ENCODE peak calls at places on chromosomes 16 and 17, in ten cellular contexts. S is brain microvascular endothelial cell; G is stimulated activated naive CD8-positive, alpha-beta T cell treated with anti-CD3 and anti-CD28 coated beads, Interleukin-15, amount 100 ng/mL, for 72 hours; M is HEK293T; U is hepatocyte; F is A549; I is T-helper 1 cell; K is effector CD4-positive, alpha-beta T cell; J is stimulated activated CD4-positive, alpha-beta T cell treated with anti-CD3 and anti-CD28 coated beads, Interleukin-1b, Interleukin-23, amount 100 ng/mL, for 48 hours; E is COR-L47. H is an unnamed sample.

GRCh38 chr17:50922107-50922506 is 56.0 kb upstream of the TOB1 start:
- DNase-seq in S (no peak), G (no peak), M (no peak), U (no peak), F (no peak), I (no peak), K (no peak), J (no peak), E (no peak), H (no peak)

GRCh38 chr16:31134091-31134571 is 1.4 kb downstream of the PRSS8 start:
- DNase-seq in S (no peak), G (no peak), M (no peak), U (peak), F (no peak), I (no peak), K (no peak), J (no peak), E (peak), H (no peak)

GRCh38 chr17:80947200-80947940 is 44.3 kb upstream of the CHMP6 start:
- DNase-seq in S (no peak), G (no peak), M (no peak), U (no peak), F (no peak), I (no peak), K (no peak), J (no peak), E (no peak), H (no peak)

GRCh38 chr16:2194852-2195315 is 1.5 kb downstream of the CASKIN1 start:
- DNase-seq in S (peak), G (peak), M (peak), U (peak), F (peak), I (peak), K (peak), J (peak), E (peak), H (peak)

GRCh38 chr16:68592466-68593337 is 52.4 kb upstream of the CDH3 start:
- DNase-seq in S (peak), G (no peak), M (no peak), U (no peak), F (peak), I (peak), K (no peak), J (no peak), E (no peak), H (peak)

GRCh38 chr17:20066253-20066652 is 57.1 kb downstream of the SPECC1 start:
- DNase-seq in S (peak), G (no peak), M (no peak), U (peak), F (peak), I (no peak), K (no peak), J (no peak), E (no peak), H (no peak)

GRCh38 chr16:2856686-2857450 is 1.1 kb downstream of the PRSS22 start:
- DNase-seq in S (no peak), G (no peak), M (no peak), U (no peak), F (no peak), I (no peak), K (no peak), J (no peak), E (no peak), H (no peak)

GRCh38 chr17:83185023-83186002 is 105.9 kb downstream of the METRNL start:
- DNase-seq in S (no peak), G (peak), M (no peak), U (no peak), F (no peak), I (no peak), K (no peak), J (no peak), E (no peak), H (no peak)

GRCh38 chr16:87297918-87298631 is 19.1 kb downstream of the C16orf95 start:
- DNase-seq in S (no peak), G (peak), M (peak), U (peak), F (no peak), I (no peak), K (peak), J (peak), E (peak), H (peak)

GRCh38 chr17:236641-237405 is 55.4 kb upstream of the DOC2B start:
- DNase-seq in S (no peak), G (no peak), M (no peak), U (peak), F (no peak), I (no peak), K (no peak), J (no peak), E (no peak), H (no peak)

GRCh38 chr17:77628035-77628434 is 330.5 kb upstream of the TNRC6C start:
- DNase-seq in S (no peak), G (no peak), M (no peak), U (no peak), F (no peak), I (no peak), K (no peak), J (no peak), E (no peak), H (no peak)

GRCh38 chr16:49596699-49597291 is 223.2 kb downstream of the C16orf78 start:
- DNase-seq in S (no peak), G (no peak), M (no peak), U (no peak), F (no peak), I (no peak), K (no peak), J (no peak), E (no peak), H (no peak)

GRCh38 chr17:2695243-2695960 is 16.2 kb downstream of the CLUH start:
- DNase-seq in S (no peak), G (peak), M (no peak), U (no peak), F (no peak), I (no peak), K (no peak), J (no peak), E (no peak), H (no peak)

GRCh38 chr17:63345598-63345997 is 100.5 kb downstream of the CYB561 start:
- DNase-seq in S (no peak), G (no peak), M (no peak), U (no peak), F (no peak), I (no peak), K (no peak), J (no peak), E (no peak), H (no peak)

GRCh38 chr17:1847191-1847590 is 17.4 kb downstream of the RPA1 start:
- DNase-seq in S (no peak), G (no peak), M (no peak), U (no peak), F (no peak), I (no peak), K (no peak), J (no peak), E (no peak), H (no peak)

GRCh38 chr17:15963670-15964110 is 18.8 kb downstream of the ADORA2B start:
- DNase-seq in S (peak), G (no peak), M (no peak), U (no peak), F (peak), I (no peak), K (no peak), J (no peak), E (no peak), H (no peak)

GRCh38 chr16:11171757-11172299 is 84.2 kb downstream of the SOCS1 start:
- DNase-seq in S (no peak), G (no peak), M (no peak), U (no peak), F (no peak), I (no peak), K (no peak), J (no peak), E (no peak), H (no peak)

GRCh38 chr16:81513204-81514040 is 68.8 kb downstream of the CMIP start:
- DNase-seq in S (no peak), G (no peak), M (no peak), U (no peak), F (peak), I (no peak), K (no peak), J (no peak), E (no peak), H (no peak)

GRCh38 chr17:63070031-63070430 is 104.0 kb downstream of the TANC2 start:
- DNase-seq in S (no peak), G (no peak), M (no peak), U (no peak), F (no peak), I (no peak), K (no peak), J (no peak), E (no peak), H (no peak)

GRCh38 chr17:39702901-39703893 is 3.3 kb downstream of the ERBB2 start:
- DNase-seq in S (no peak), G (no peak), M (no peak), U (no peak), F (peak), I (no peak), K (no peak), J (no peak), E (no peak), H (peak)

GRCh38 chr16:31118223-31119155 is 1.0 kb downstream of the KAT8 start:
- DNase-seq in S (peak), G (no peak), M (no peak), U (peak), F (no peak), I (no peak), K (no peak), J (no peak), E (no peak), H (no peak)

GRCh38 chr17:82531431-82531881 is 11.9 kb downstream of the FOXK2 start:
- DNase-seq in S (peak), G (no peak), M (no peak), U (no peak), F (no peak), I (no peak), K (no peak), J (peak), E (no peak), H (no peak)

GRCh38 chr16:66270333-66270927 is 96.1 kb upstream of the CDH5 start:
- DNase-seq in S (peak), G (peak), M (peak), U (peak), F (peak), I (peak), K (peak), J (peak), E (peak), H (peak)

GRCh38 chr17:40511136-40511535 is 9.7 kb upstream of the TNS4 start:
- DNase-seq in S (no peak), G (no peak), M (no peak), U (no peak), F (no peak), I (no peak), K (no peak), J (no peak), E (no peak), H (no peak)

GRCh38 chr17:64126918-64127317 is 3.0 kb downstream of the ERN1 start:
- DNase-seq in S (no peak), G (no peak), M (no peak), U (no peak), F (no peak), I (no peak), K (no peak), J (no peak), E (no peak), H (no peak)

H was measured in DMS53.